ENCODE peak calls at places on chromosomes 1 and 21, in six cellular contexts. M is coronary artery; D is activated CD4-positive, alpha-beta T cell treated with anti-CD3 and anti-CD28 coated beads for 1 hour; F is GM10248; X is activated CD8-positive, alpha-beta memory T cell treated with anti-CD3 and anti-CD28 coated beads for 1 hour; E is mucosa of gallbladder. W is an unnamed sample.

GRCh38 chr1:206445861-206446495 is 24.3 kb upstream of the IKBKE start:
- DNase-seq in M (no peak), D (no peak), F (no peak), X (no peak), E (no peak), W (no peak)

GRCh38 chr1:203284411-203285208 is 20.7 kb upstream of the BTG2 start:
- DNase-seq in M (peak), D (no peak), F (no peak), X (no peak), E (no peak), W (no peak)

GRCh38 chr21:35475768-35476167 is 426.7 kb upstream of the RUNX1 start:
- DNase-seq in M (no peak), D (no peak), F (no peak), X (no peak), E (no peak), W (no peak)

GRCh38 chr1:59237905-59238304 is 59.0 kb upstream of the FGGY start:
- DNase-seq in M (no peak), D (no peak), F (no peak), X (no peak), E (no peak), W (no peak)

GRCh38 chr1:193234523-193234922 is 48.1 kb upstream of the B3GALT2 start:
- DNase-seq in M (no peak), D (no peak), F (no peak), X (no peak), E (no peak), W (no peak)

GRCh38 chr1:175978476-175978875 is 228.6 kb downstream of the COP1 start:
- DNase-seq in M (no peak), D (no peak), F (no peak), X (no peak), E (no peak), W (no peak)

GRCh38 chr1:223717695-223718363 is 5.5 kb downstream of the CAPN2 start:
- DNase-seq in M (no peak), D (no peak), F (no peak), X (no peak), E (no peak), W (no peak)

GRCh38 chr1:210132582-210132981 is 100.0 kb upstream of the SERTAD4 start:
- DNase-seq in M (no peak), D (no peak), F (no peak), X (no peak), E (peak), W (no peak)

GRCh38 chr1:228736844-228737415 is 1.7 kb downstream of the RHOU start:
- DNase-seq in M (no peak), D (no peak), F (no peak), X (no peak), E (no peak), W (no peak)

GRCh38 chr1:71228236-71228635 is 147.4 kb upstream of the ZRANB2 start:
- DNase-seq in M (no peak), D (no peak), F (no peak), X (no peak), E (no peak), W (no peak)

GRCh38 chr1:37135032-37135431 is 100.7 kb upstream of the GRIK3 start:
- DNase-seq in M (no peak), D (no peak), F (no peak), X (no peak), E (no peak), W (no peak)

GRCh38 chr1:206557636-206558473 is 50.5 kb downstream of the RASSF5 start:
- DNase-seq in M (no peak), D (no peak), F (no peak), X (no peak), E (peak), W (no peak)

GRCh38 chr1:228528612-228529011 is 41.4 kb downstream of the RNF187 start:
- DNase-seq in M (no peak), D (no peak), F (no peak), X (no peak), E (no peak), W (no peak)

GRCh38 chr1:201528631-201529260 is 10.2 kb upstream of the NAV1 start:
- DNase-seq in M (peak), D (no peak), F (no peak), X (no peak), E (peak), W (no peak)

GRCh38 chr1:65193129-65193528 is 45.1 kb downstream of the AK4 start:
- DNase-seq in M (no peak), D (no peak), F (no peak), X (no peak), E (no peak), W (no peak)

GRCh38 chr1:204511366-204511765 is 4.8 kb upstream of the MDM4 start:
- DNase-seq in M (no peak), D (no peak), F (no peak), X (no peak), E (no peak), W (no peak)

GRCh38 chr1:153617677-153618076 is 1.6 kb upstream of the S100A14 start:
- DNase-seq in M (peak), D (no peak), F (peak), X (no peak), E (peak), W (no peak)

GRCh38 chr1:39687243-39687642 is 4.0 kb downstream of the HPCAL4 start:
- DNase-seq in M (no peak), D (no peak), F (no peak), X (no peak), E (no peak), W (no peak)

GRCh38 chr1:199124351-199124750 is 485.5 kb downstream of the PTPRC start:
- DNase-seq in M (no peak), D (no peak), F (no peak), X (no peak), E (no peak), W (no peak)

GRCh38 chr1:208421511-208421910 is 177.3 kb upstream of the PLXNA2 start:
- DNase-seq in M (no peak), D (no peak), F (no peak), X (no peak), E (no peak), W (no peak)

GRCh38 chr1:115828101-115829022 is 12.6 kb downstream of the NHLH2 start:
- DNase-seq in M (no peak), D (no peak), F (no peak), X (no peak), E (no peak), W (no peak)

GRCh38 chr1:41900611-41901444 is 17.9 kb downstream of the HIVEP3 start:
- DNase-seq in M (no peak), D (no peak), F (no peak), X (no peak), E (peak), W (no peak)

GRCh38 chr1:67748630-67749029 is 63.6 kb downstream of the GADD45A start:
- DNase-seq in M (no peak), D (no peak), F (peak), X (no peak), E (peak), W (no peak)

GRCh38 chr1:212567676-212568075 is 40.9 kb upstream of the ATF3 start:
- DNase-seq in M (no peak), D (no peak), F (no peak), X (no peak), E (no peak), W (no peak)

GRCh38 chr1:24925963-24926362 is 4.1 kb downstream of the RUNX3 start:
- DNase-seq in M (no peak), D (no peak), F (no peak), X (no peak), E (no peak), W (no peak)

GRCh38 chr1:4768553-4768952 is 114.1 kb downstream of the AJAP1 start:
- DNase-seq in M (no peak), D (no peak), F (no peak), X (no peak), E (no peak), W (no peak)

GRCh38 chr1:170146861-170147260 is 1.1 kb downstream of the NTMT2 start:
- DNase-seq in M (no peak), D (no peak), F (no peak), X (no peak), E (no peak), W (no peak)

GRCh38 chr1:214840366-214840765 is 237.4 kb downstream of the CENPF start:
- DNase-seq in M (no peak), D (no peak), F (no peak), X (no peak), E (no peak), W (no peak)

GRCh38 chr21:33396966-33397365 is 6.2 kb upstream of the IFNGR2 start:
- DNase-seq in M (no peak), D (no peak), F (no peak), X (no peak), E (no peak), W (no peak)

GRCh38 chr1:5551274-5551966 is 440.8 kb downstream of the NPHP4 start:
- DNase-seq in M (no peak), D (no peak), F (no peak), X (no peak), E (peak), W (no peak)

GRCh38 chr1:173867141-173867752 is 542 bp downstream of the GAS5 start:
- DNase-seq in M (no peak), D (peak), F (no peak), X (no peak), E (no peak), W (no peak)